ENCODE peak calls at places on chromosomes 5 and 9, in ten cellular contexts. B is fibroblast of the conjunctiva; D is NCI-H2171; L is esophagus squamous epithelium; U is NCI-H748 treated with DMSO at 0.1 percent for 48 hours; P is substantia nigra; E is GM23338; T is central memory CD8-positive, alpha-beta T cell; F is neural crest cell; K is adipocyte. R is an unnamed sample.

GRCh38 chr5:4164167-4164566 is 568.5 kb downstream of the IRX1 start:
- DNase-seq in B (no peak), D (no peak), L (no peak), U (no peak), P (no peak), E (no peak), T (no peak), F (no peak), K (no peak), R (no peak)

GRCh38 chr9:33785914-33786313 is 9.4 kb upstream of the PRSS3 start:
- DNase-seq in B (no peak), D (no peak), L (no peak), U (no peak), P (no peak), E (peak), T (no peak), F (no peak), K (no peak), R (no peak)

GRCh38 chr9:114732842-114733241 is 50.9 kb upstream of the TEX48 start:
- DNase-seq in B (no peak), D (no peak), L (no peak), U (no peak), P (no peak), E (no peak), T (no peak), F (no peak), K (no peak), R (no peak)

GRCh38 chr5:155936520-155937406 is 390.2 kb upstream of the SGCD start:
- DNase-seq in B (no peak), D (no peak), L (no peak), U (no peak), P (no peak), E (no peak), T (no peak), F (no peak), K (no peak), R (no peak)

GRCh38 chr5:76544268-76544926 is 78.8 kb downstream of the F2RL2 start:
- DNase-seq in B (peak), D (no peak), L (no peak), U (no peak), P (no peak), E (peak), T (peak), F (peak), K (no peak), R (no peak)

GRCh38 chr9:91176426-91176825 is 185.3 kb downstream of the AUH start:
- DNase-seq in B (no peak), D (no peak), L (no peak), U (no peak), P (no peak), E (no peak), T (no peak), F (no peak), K (no peak), R (no peak)

GRCh38 chr9:15289590-15289989 is 17.4 kb downstream of the TTC39B start:
- DNase-seq in B (no peak), D (no peak), L (no peak), U (no peak), P (no peak), E (no peak), T (no peak), F (no peak), K (no peak), R (no peak)

GRCh38 chr5:165630211-165630866 is 2124.9 kb downstream of the MAT2B start:
- DNase-seq in B (peak), D (peak), L (no peak), U (peak), P (peak), E (peak), T (no peak), F (peak), K (peak), R (no peak)

GRCh38 chr5:65356274-65356673 is 125.4 kb downstream of the ADAMTS6 start:
- DNase-seq in B (no peak), D (no peak), L (no peak), U (no peak), P (no peak), E (no peak), T (no peak), F (no peak), K (peak), R (no peak)

GRCh38 chr9:91190062-91190461 is 171.7 kb downstream of the AUH start:
- DNase-seq in B (no peak), D (no peak), L (no peak), U (no peak), P (no peak), E (no peak), T (no peak), F (no peak), K (no peak), R (no peak)

GRCh38 chr5:169177431-169177694 is 123.6 kb downstream of the SLIT3 start:
- DNase-seq in B (no peak), D (no peak), L (no peak), U (no peak), P (no peak), E (peak), T (no peak), F (no peak), K (no peak), R (no peak)

GRCh38 chr5:3845249-3845648 is 249.6 kb downstream of the IRX1 start:
- DNase-seq in B (no peak), D (no peak), L (no peak), U (no peak), P (no peak), E (no peak), T (no peak), F (no peak), K (no peak), R (no peak)

R was measured in glomerular endothelial cell.